ENCODE peak calls at places on chromosome 1, in ten cellular contexts. P, Z, D, X, S, C, J, Q, F and N are unnamed samples.

GRCh38 chr1:11929849-11930248 is 3.6 kb upstream of the KIAA2013 start:
- DNase-seq in P (peak), Z (no peak), D (peak), X (peak), S (peak), C (peak), J (peak), Q (no peak), F (no peak), N (peak)

GRCh38 chr1:98143403-98143802 is 222.6 kb upstream of the DPYD start:
- DNase-seq in P (no peak), Z (no peak), D (no peak), X (no peak), S (no peak), C (no peak), J (no peak), Q (no peak), F (no peak), N (no peak)

GRCh38 chr1:29320541-29320940 is 84.2 kb downstream of the PTPRU start:
- DNase-seq in P (no peak), Z (no peak), D (no peak), X (no peak), S (no peak), C (no peak), J (no peak), Q (no peak), F (no peak), N (no peak)

GRCh38 chr1:202656951-202657646 is 53.2 kb downstream of the SYT2 start:
- DNase-seq in P (peak), Z (no peak), D (peak), X (no peak), S (peak), C (no peak), J (no peak), Q (no peak), F (no peak), N (peak)

GRCh38 chr1:43796111-43796581 is 88.8 kb downstream of the ST3GAL3 start:
- DNase-seq in P (peak), Z (no peak), D (peak), X (no peak), S (no peak), C (no peak), J (no peak), Q (no peak), F (no peak), N (no peak)

GRCh38 chr1:220271706-220272046 is 577 bp downstream of the RAB3GAP2 start:
- DNase-seq in P (peak), Z (peak), D (peak), X (peak), S (peak), C (no peak), J (peak), Q (no peak), F (no peak), N (no peak)

GRCh38 chr1:50422946-50423669 is at the start of gene DMRTA2:
- DNase-seq in P (peak), Z (no peak), D (no peak), X (no peak), S (no peak), C (no peak), J (no peak), Q (peak), F (no peak), N (no peak)

GRCh38 chr1:3466366-3467075 is 12.1 kb downstream of the ARHGEF16 start:
- DNase-seq in P (no peak), Z (no peak), D (no peak), X (no peak), S (no peak), C (no peak), J (peak), Q (no peak), F (no peak), N (no peak)

GRCh38 chr1:169885207-169885606 is 8.5 kb downstream of the SCYL3 start:
- DNase-seq in P (no peak), Z (no peak), D (no peak), X (no peak), S (no peak), C (peak), J (no peak), Q (no peak), F (no peak), N (no peak)

GRCh38 chr1:14598498-14599172 is at the start of gene KAZN:
- DNase-seq in P (no peak), Z (no peak), D (no peak), X (peak), S (no peak), C (no peak), J (peak), Q (peak), F (no peak), N (no peak)

GRCh38 chr1:14599787-14600186 is 1.3 kb downstream of the KAZN start:
- DNase-seq in P (no peak), Z (no peak), D (no peak), X (no peak), S (no peak), C (no peak), J (no peak), Q (no peak), F (no peak), N (no peak)

GRCh38 chr1:14598007-14598497 is 433 bp upstream of the KAZN start:
- DNase-seq in P (no peak), Z (no peak), D (no peak), X (no peak), S (no peak), C (no peak), J (peak), Q (peak), F (no peak), N (no peak)

GRCh38 chr1:14600405-14601150 is 2.1 kb downstream of the KAZN start:
- DNase-seq in P (no peak), Z (no peak), D (no peak), X (no peak), S (no peak), C (no peak), J (no peak), Q (no peak), F (no peak), N (no peak)

GRCh38 chr1:14599173-14599754 is 779 bp downstream of the KAZN start:
- DNase-seq in P (no peak), Z (no peak), D (no peak), X (no peak), S (no peak), C (no peak), J (peak), Q (peak), F (no peak), N (no peak)
- H3K4me3 ChIP-seq in P (peak), Z (no peak), D (no peak), X (no peak), S (peak), C (no peak), J (no peak), Q (peak), F (peak), N (no peak)

DNA sequence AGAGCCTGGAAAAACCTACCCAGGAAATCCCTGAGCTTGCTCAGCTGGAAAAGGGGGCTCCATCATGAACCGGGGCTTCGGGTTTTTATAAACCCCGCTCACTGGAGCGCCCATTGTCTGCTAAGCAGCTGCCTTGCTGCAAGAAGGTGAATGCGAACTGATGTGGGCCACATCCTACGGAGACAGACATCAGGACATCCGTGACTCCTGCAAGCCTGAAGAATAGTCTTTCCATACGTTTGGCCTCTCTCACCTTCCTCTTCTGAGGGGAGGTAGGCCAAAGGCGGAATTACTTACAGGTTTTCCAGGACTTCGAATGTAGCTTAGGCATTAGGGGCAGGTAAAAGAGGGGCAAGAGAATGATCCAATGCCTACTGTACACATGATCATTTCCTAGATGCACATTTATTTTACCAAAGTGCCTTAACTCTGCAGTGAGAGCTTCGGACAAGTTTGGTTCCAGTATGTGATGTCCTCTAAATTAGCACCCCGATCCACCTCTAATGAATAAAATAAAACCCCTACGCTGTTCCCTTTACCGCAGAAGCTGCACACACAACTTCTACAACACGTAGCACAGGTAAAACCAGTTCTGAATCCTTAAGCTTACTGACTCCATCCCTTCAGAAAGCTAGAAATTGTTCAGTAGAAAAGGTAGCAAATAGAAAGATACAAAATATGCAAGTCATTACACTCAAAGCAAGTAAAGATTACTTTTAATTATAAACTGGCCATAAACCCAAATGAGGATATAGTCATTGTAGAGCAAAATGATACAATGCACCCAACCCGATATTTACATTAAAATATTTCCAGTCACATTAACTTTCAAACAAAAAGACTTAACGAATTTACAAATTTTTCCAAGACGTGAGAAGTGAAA is 866 bp upstream of the SORT1 start:
- DNase-seq in P (no peak), Z (no peak), D (no peak), X (no peak), S (no peak), C (no peak), J (no peak), Q (no peak), F (no peak), N (no peak)
- TF ChIP-seq CTCF in P (no peak), Z (no peak), D (no peak), X (no peak), S (no peak), C (no peak), J (no peak), Q (no peak), F (no peak), N (peak)

GRCh38 chr1:172408958-172409357 is 11.5 kb upstream of the C1orf105 start:
- DNase-seq in P (no peak), Z (no peak), D (no peak), X (no peak), S (no peak), C (no peak), J (no peak), Q (no peak), F (no peak), N (no peak)

GRCh38 chr1:172416482-172417035 is 3.9 kb upstream of the C1orf105 start:
- DNase-seq in P (no peak), Z (no peak), D (no peak), X (no peak), S (no peak), C (no peak), J (no peak), Q (no peak), F (no peak), N (no peak)

GRCh38 chr1:172406968-172407367 is 13.5 kb upstream of the C1orf105 start:
- DNase-seq in P (no peak), Z (no peak), D (no peak), X (no peak), S (no peak), C (no peak), J (no peak), Q (no peak), F (no peak), N (no peak)

GRCh38 chr1:172414331-172414730 is 6.2 kb upstream of the C1orf105 start:
- DNase-seq in P (peak), Z (no peak), D (peak), X (no peak), S (no peak), C (no peak), J (no peak), Q (no peak), F (no peak), N (no peak)

GRCh38 chr1:172411791-172412338 is 8.6 kb upstream of the C1orf105 start:
- DNase-seq in P (no peak), Z (no peak), D (no peak), X (no peak), S (no peak), C (no peak), J (no peak), Q (no peak), F (no peak), N (no peak)
- H3K4me3 ChIP-seq in P (no peak), Z (no peak), D (no peak), X (no peak), S (no peak), C (no peak), J (no peak), Q (no peak), F (no peak), N (no peak)

GRCh38 chr1:180486092-180486491 is 16.3 kb downstream of the ACBD6 start:
- DNase-seq in P (no peak), Z (no peak), D (no peak), X (no peak), S (no peak), C (no peak), J (no peak), Q (no peak), F (no peak), N (no peak)
- TF ChIP-seq CTCF in P (no peak), Z (no peak), D (no peak), X (no peak), S (no peak), C (peak), J (no peak), Q (no peak), F (peak), N (peak)

GRCh38 chr1:114755006-114755936 is 2.5 kb downstream of the CSDE1 start:
- DNase-seq in P (no peak), Z (no peak), D (no peak), X (no peak), S (no peak), C (peak), J (no peak), Q (no peak), F (no peak), N (no peak)
- H3K4me3 ChIP-seq in P (no peak), Z (no peak), D (peak), X (no peak), S (peak), C (peak), J (no peak), Q (no peak), F (peak), N (peak)

GRCh38 chr1:189708674-189709073 is 769.0 kb downstream of the BRINP3 start:
- DNase-seq in P (peak), Z (peak), D (no peak), X (no peak), S (no peak), C (no peak), J (no peak), Q (peak), F (no peak), N (no peak)
- TF ChIP-seq CTCF in P (peak), Z (peak), D (no peak), X (no peak), S (no peak), C (no peak), J (no peak), Q (peak), F (peak), N (no peak)